ENCODE peak calls at places on chromosomes 13 and 19, in nine cellular contexts. J is AG10803; X is BJ; Q is heart left ventricle; T is CD8-positive, alpha-beta T cell; H is tibial nerve; U is choroid plexus epithelial cell; B is lower leg skin; W is kidney epithelial cell. R is an unnamed sample.
A peak's percentile ranks its signal among the peaks of the same experiment; 100 is the strongest.

GRCh38 chr13:61927648-61928047 is 512.0 kb upstream of the PCDH20 start:
- DNase-seq in W (no peak), B (no peak), J (no peak), X (no peak), T (no peak), U (no peak), H (no peak), Q (no peak), R (no peak)

GRCh38 chr19:772730-773436 is 22.0 kb downstream of the MISP start:
- DNase-seq in W (no peak), U (no peak), J (no peak), B (no peak), X (no peak), H (no peak), T (no peak), Q (no peak), R (no peak)

GRCh38 chr19:13060233-13060963 is 42.3 kb downstream of the LYL1 start:
- DNase-seq in X (no peak), T (no peak), U (no peak), Q (no peak), W (no peak), B (no peak), J (no peak), H (no peak), R (peak; percentile 54)

GRCh38 chr19:41304706-41305483 is 5.1 kb upstream of the CCDC97 start:
- DNase-seq in B (no peak), X (no peak), Q (no peak), J (no peak), U (no peak), T (no peak), H (no peak), W (no peak), R (no peak)

GRCh38 chr19:2846180-2846935 is 5.1 kb downstream of the ZNF555 start:
- DNase-seq in W (no peak), B (no peak), T (no peak), U (no peak), X (no peak), Q (no peak), H (no peak), J (peak; percentile 18), R (no peak)

GRCh38 chr13:44373601-44374347 is at the start of gene SERP2:
- DNase-seq in B (no peak), W (no peak), J (peak; percentile 11), T (no peak), H (no peak), X (no peak), Q (peak; percentile 70), U (no peak), R (peak; percentile 34)

GRCh38 chr19:33376423-33376822 is 2.9 kb downstream of the CEBPG start:
- DNase-seq in T (no peak), U (peak; percentile 70), B (peak; percentile 95), Q (peak; percentile 82), J (peak; percentile 88), W (no peak), X (peak; percentile 50), H (peak; percentile 56), R (peak; percentile 91)

GRCh38 chr13:40477623-40478608 is 188.5 kb downstream of the FOXO1 start:
- DNase-seq in U (peak; percentile 43), Q (no peak), H (peak; percentile 44), J (no peak), B (peak; percentile 85), X (no peak), W (no peak), T (no peak), R (peak; percentile 57)

GRCh38 chr19:49487277-49488045 is at the start of gene RPL13A:
- DNase-seq in X (peak; percentile 97), Q (peak; percentile 100), B (peak; percentile 100), T (peak; percentile 99), H (peak; percentile 99), J (peak; percentile 99), U (peak; percentile 100), W (peak; percentile 91), R (peak; percentile 100)
- TF ChIP-seq CTCF in X (no peak), Q (no peak), B (no peak), T (no peak), H (peak; percentile 40), J (no peak), U (no peak), W (no peak), R (no peak)

GRCh38 chr13:74687452-74688180 is 553.4 kb upstream of the KLF12 start:
- DNase-seq in W (no peak), B (no peak), T (no peak), H (no peak), U (no peak), Q (no peak), J (no peak), X (no peak), R (no peak)
- H3K4me3 ChIP-seq in W (no peak overlapping the region), B (no peak overlapping the region), T (no peak overlapping the region), H (no peak overlapping the region), U (no peak overlapping the region), Q (no peak overlapping the region), J (no peak overlapping the region), X (no peak overlapping the region), R (no peak overlapping the region)

DNA sequence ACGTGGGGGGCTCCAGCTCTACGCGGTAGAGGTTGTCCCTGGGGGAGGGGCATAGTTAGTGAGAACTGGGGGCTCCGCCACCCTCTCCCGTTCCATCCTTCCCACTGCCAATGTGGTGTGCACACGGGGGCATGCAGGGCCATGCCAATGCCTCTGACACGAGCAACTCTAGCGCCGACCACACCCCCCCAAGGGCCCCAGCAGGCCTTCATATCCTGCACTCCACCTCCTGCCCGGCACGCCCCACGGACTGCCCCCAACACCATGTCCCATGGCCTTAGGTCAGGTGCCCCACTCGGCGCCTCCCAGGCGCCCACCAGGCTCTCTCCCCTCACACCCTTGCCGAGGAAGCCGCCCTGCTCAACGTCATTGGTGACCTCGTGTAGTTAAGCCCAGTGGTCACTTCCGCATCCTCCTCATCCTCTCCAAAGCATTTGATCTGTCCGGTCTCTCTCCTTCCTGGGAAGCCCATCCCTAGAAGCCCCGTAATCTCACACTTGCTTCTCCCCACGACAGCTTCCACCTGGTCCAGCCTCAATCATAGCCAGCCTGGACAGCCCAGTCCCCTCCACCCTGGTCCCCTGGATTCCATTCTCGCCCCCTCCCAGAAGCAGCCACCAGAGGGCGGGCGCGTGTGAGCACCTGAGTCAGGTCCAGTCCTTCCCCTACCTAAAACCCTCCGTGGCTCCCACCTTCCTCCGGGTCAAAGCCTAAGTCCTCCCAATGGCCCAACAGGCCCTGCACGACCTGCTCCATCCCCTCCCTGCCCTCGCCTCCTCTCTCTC is 2.1 kb downstream of the SEMA6B start:
- DNase-seq in Q (no peak), J (no peak), T (no peak), X (no peak), W (no peak), U (no peak), H (no peak), B (no peak), R (no peak)
- TF ChIP-seq CTCF in Q (no peak), J (no peak), T (no peak), X (peak; percentile 25), W (peak; percentile 25), U (peak; percentile 15), H (no peak), B (no peak), R (no peak)

DNA sequence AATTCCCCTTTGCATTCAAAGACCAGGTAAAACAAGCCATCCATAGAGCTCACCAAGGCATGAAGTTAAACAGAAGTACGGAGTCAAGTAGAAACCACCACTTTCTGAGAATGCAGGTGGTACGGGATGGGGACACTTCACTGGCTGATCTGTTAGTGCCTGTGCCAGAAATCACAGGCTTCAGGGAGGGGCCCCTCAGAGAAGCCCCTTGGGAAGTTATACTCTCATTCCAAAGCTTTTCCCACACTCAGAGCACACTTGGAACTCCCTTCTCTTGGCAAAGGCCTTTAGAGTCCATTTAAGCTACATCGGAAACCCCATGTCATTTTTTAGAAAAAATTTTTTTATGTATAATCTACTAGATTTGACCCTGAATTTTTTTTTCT is 80.7 kb upstream of the WASF3 start:
- DNase-seq in J (no peak), Q (no peak), B (no peak), W (no peak), H (no peak), U (no peak), X (no peak), T (no peak), R (peak; percentile 49)
- H3K4me3 ChIP-seq in J (peak overlapping the region; percentile 52), Q (peak overlapping the region; percentile 49), B (no peak overlapping the region), W (no peak overlapping the region), H (no peak overlapping the region), U (no peak overlapping the region), X (no peak overlapping the region), T (no peak overlapping the region), R (peak overlapping the region; percentile 49)

GRCh38 chr19:53511933-53512374 is 26.0 kb upstream of the ZNF331 start:
- DNase-seq in U (peak; percentile 85), X (no peak), B (peak; percentile 87), T (peak; percentile 57), J (peak; percentile 61), W (no peak), H (peak; percentile 29), Q (no peak), R (peak; percentile 57)
- TF ChIP-seq CTCF in U (peak; percentile 85), X (peak; percentile 78), B (no peak), T (peak; percentile 60), J (peak; percentile 74), W (peak; percentile 43), H (peak; percentile 48), Q (peak; percentile 75), R (peak; percentile 61)

R was measured in fibroblast of the aortic adventitia.